ENCODE peak calls at places on chromosomes 11 and 22, in four cellular contexts. One of them, this sample, is unnamed.

GRCh38 chr11:76235233-76236091 is 29.2 kb upstream of the WNT11 start:
- DNase-seq in Peyer's patch: peak; percentile 92
- DNase-seq in A549: peak; percentile 92
- DNase-seq in mucosa of descending colon: peak; percentile 92
- DNase-seq in this sample: peak; percentile 93

GRCh38 chr22:46537221-46537945 is at the start of gene CELSR1:
- DNase-seq in mucosa of descending colon: peak; percentile 68
- DNase-seq in Peyer's patch: no peak
- DNase-seq in A549: peak; percentile 77
- DNase-seq in this sample: no peak

GRCh38 chr11:7570938-7571337 is 57.1 kb downstream of the PPFIBP2 start:
- DNase-seq in mucosa of descending colon: no peak
- DNase-seq in A549: no peak
- DNase-seq in Peyer's patch: no peak
- DNase-seq in this sample: no peak

GRCh38 chr11:68463714-68464113 is 3.2 kb downstream of the PPP6R3 start:
- DNase-seq in mucosa of descending colon: no peak
- DNase-seq in Peyer's patch: no peak
- DNase-seq in A549: no peak
- DNase-seq in this sample: no peak

GRCh38 chr11:36459046-36459445 is 51.0 kb downstream of the TRAF6 start:
- DNase-seq in mucosa of descending colon: no peak
- DNase-seq in Peyer's patch: no peak
- DNase-seq in A549: no peak
- DNase-seq in this sample: no peak

GRCh38 chr11:117484159-117484558 is 156.5 kb downstream of the CEP164 start:
- DNase-seq in A549: no peak
- DNase-seq in mucosa of descending colon: no peak
- DNase-seq in Peyer's patch: no peak
- DNase-seq in this sample: no peak

GRCh38 chr11:35116245-35116644 is 22.7 kb upstream of the CD44 start:
- DNase-seq in Peyer's patch: no peak
- DNase-seq in mucosa of descending colon: no peak
- DNase-seq in A549: no peak
- DNase-seq in this sample: no peak

GRCh38 chr11:60786811-60787567 is 1.9 kb downstream of the MS4A10 start:
- DNase-seq in A549: peak; percentile 17
- DNase-seq in mucosa of descending colon: peak; percentile 61
- DNase-seq in Peyer's patch: peak; percentile 81
- DNase-seq in this sample: peak; percentile 72

GRCh38 chr22:37258810-37259472 is 14.9 kb upstream of the RAC2 start:
- DNase-seq in mucosa of descending colon: no peak
- DNase-seq in Peyer's patch: peak; percentile 35
- DNase-seq in A549: no peak
- DNase-seq in this sample: no peak

GRCh38 chr11:77596626-77597025 is 6.9 kb downstream of the AQP11 start:
- DNase-seq in mucosa of descending colon: no peak
- DNase-seq in A549: no peak
- DNase-seq in Peyer's patch: no peak
- DNase-seq in this sample: no peak

GRCh38 chr11:134149371-134149770 is 74.4 kb downstream of the NCAPD3 start:
- DNase-seq in A549: no peak
- DNase-seq in mucosa of descending colon: no peak
- DNase-seq in Peyer's patch: no peak
- DNase-seq in this sample: no peak

GRCh38 chr22:19448739-19449421 is 1.4 kb upstream of the C22orf39 start:
- DNase-seq in Peyer's patch: no peak
- DNase-seq in A549: no peak
- DNase-seq in mucosa of descending colon: no peak
- DNase-seq in this sample: no peak

GRCh38 chr11:90788956-90789355 is 566.1 kb upstream of the CHORDC1 start:
- DNase-seq in A549: no peak
- DNase-seq in Peyer's patch: no peak
- DNase-seq in mucosa of descending colon: no peak
- DNase-seq in this sample: no peak

GRCh38 chr11:46286789-46287188 is 9.3 kb downstream of the CREB3L1 start:
- DNase-seq in Peyer's patch: peak; percentile 47
- DNase-seq in mucosa of descending colon: no peak
- DNase-seq in A549: no peak
- DNase-seq in this sample: no peak

GRCh38 chr11:111452817-111453607 is 59.2 kb downstream of the BTG4 start:
- DNase-seq in Peyer's patch: no peak
- DNase-seq in A549: no peak
- DNase-seq in mucosa of descending colon: no peak
- DNase-seq in this sample: no peak

GRCh38 chr22:37658133-37659065 is at the start of gene PDXP:
- DNase-seq in Peyer's patch: peak; percentile 100
- DNase-seq in mucosa of descending colon: peak; percentile 99
- DNase-seq in A549: peak; percentile 99
- DNase-seq in this sample: peak; percentile 100

GRCh38 chr11:79242616-79243015 is 198.2 kb downstream of the TENM4 start:
- DNase-seq in A549: no peak
- DNase-seq in mucosa of descending colon: no peak
- DNase-seq in Peyer's patch: no peak
- DNase-seq in this sample: no peak

GRCh38 chr11:1511937-1512496 is 25.4 kb upstream of the MOB2 start:
- DNase-seq in Peyer's patch: no peak
- DNase-seq in mucosa of descending colon: no peak
- DNase-seq in A549: no peak
- DNase-seq in this sample: no peak

GRCh38 chr22:35985361-35985760 is 43.3 kb downstream of the RBFOX2 start:
- DNase-seq in A549: no peak
- DNase-seq in mucosa of descending colon: no peak
- DNase-seq in Peyer's patch: no peak
- DNase-seq in this sample: no peak

GRCh38 chr22:23501244-23501643 is 78.8 kb downstream of the IGLL1 start:
- DNase-seq in mucosa of descending colon: no peak
- DNase-seq in A549: no peak
- DNase-seq in Peyer's patch: no peak
- DNase-seq in this sample: no peak

GRCh38 chr11:119206512-119207299 is 567 bp downstream of the CBL start:
- DNase-seq in Peyer's patch: no peak
- DNase-seq in A549: no peak
- DNase-seq in mucosa of descending colon: peak; percentile 77
- DNase-seq in this sample: peak; percentile 67

GRCh38 chr22:48644997-48645396 is 1182.7 kb downstream of the BRD1 start:
- DNase-seq in Peyer's patch: no peak
- DNase-seq in mucosa of descending colon: no peak
- DNase-seq in A549: no peak
- DNase-seq in this sample: no peak

GRCh38 chr22:48838846-48839730 is 988.6 kb downstream of the BRD1 start:
- DNase-seq in A549: no peak
- DNase-seq in mucosa of descending colon: no peak
- DNase-seq in Peyer's patch: no peak
- DNase-seq in this sample: no peak

GRCh38 chr11:128291835-128292234 is 295.5 kb downstream of the ETS1 start:
- DNase-seq in mucosa of descending colon: peak; percentile 65
- DNase-seq in Peyer's patch: no peak
- DNase-seq in A549: no peak
- DNase-seq in this sample: no peak

GRCh38 chr22:30015846-30016245 is 64.4 kb upstream of the HORMAD2 start:
- DNase-seq in Peyer's patch: no peak
- DNase-seq in mucosa of descending colon: no peak
- DNase-seq in A549: no peak
- DNase-seq in this sample: no peak

GRCh38 chr22:39117585-39118191 is 20.6 kb downstream of the APOBEC3H start:
- DNase-seq in A549: peak; percentile 55
- DNase-seq in mucosa of descending colon: peak; percentile 67
- DNase-seq in Peyer's patch: no peak
- DNase-seq in this sample: peak; percentile 32

GRCh38 chr11:61955031-61955415 is 4.9 kb downstream of the BEST1 start:
- DNase-seq in A549: peak; percentile 62
- DNase-seq in Peyer's patch: no peak
- DNase-seq in mucosa of descending colon: peak; percentile 50
- DNase-seq in this sample: peak; percentile 62

GRCh38 chr11:20155683-20156279 is 4.5 kb downstream of the DBX1 start:
- DNase-seq in A549: no peak
- DNase-seq in Peyer's patch: no peak
- DNase-seq in mucosa of descending colon: no peak
- DNase-seq in this sample: no peak

GRCh38 chr11:45429719-45430118 is 143.6 kb upstream of the SYT13 start:
- DNase-seq in A549: no peak
- DNase-seq in mucosa of descending colon: no peak
- DNase-seq in Peyer's patch: no peak
- DNase-seq in this sample: no peak

GRCh38 chr22:48065852-48066251 is 1303.4 kb downstream of the TBC1D22A start:
- DNase-seq in A549: no peak
- DNase-seq in Peyer's patch: peak; percentile 23
- DNase-seq in mucosa of descending colon: no peak
- DNase-seq in this sample: no peak

GRCh38 chr11:15819679-15820286 is 536.6 kb downstream of the SOX6 start:
- DNase-seq in A549: peak; percentile 60
- DNase-seq in Peyer's patch: peak; percentile 87
- DNase-seq in mucosa of descending colon: peak; percentile 91
- DNase-seq in this sample: peak; percentile 84

GRCh38 chr22:29359469-29359868 is 28.9 kb downstream of the AP1B1 start:
- DNase-seq in Peyer's patch: peak; percentile 58
- DNase-seq in A549: peak; percentile 50
- DNase-seq in mucosa of descending colon: peak; percentile 65
- DNase-seq in this sample: peak; percentile 66

GRCh38 chr11:17629113-17629512 is 82.1 kb downstream of the OTOG start:
- DNase-seq in Peyer's patch: no peak
- DNase-seq in mucosa of descending colon: no peak
- DNase-seq in A549: no peak
- DNase-seq in this sample: no peak

GRCh38 chr11:11480951-11481350 is 127.9 kb upstream of the CSNK2A3 start:
- DNase-seq in A549: no peak
- DNase-seq in Peyer's patch: no peak
- DNase-seq in mucosa of descending colon: no peak
- DNase-seq in this sample: no peak

GRCh38 chr11:11476971-11477645 is 124.1 kb upstream of the CSNK2A3 start:
- DNase-seq in Peyer's patch: no peak
- DNase-seq in A549: no peak
- DNase-seq in mucosa of descending colon: no peak
- DNase-seq in this sample: no peak

GRCh38 chr11:11478021-11478420 is 125.0 kb upstream of the CSNK2A3 start:
- DNase-seq in A549: no peak
- DNase-seq in Peyer's patch: no peak
- DNase-seq in mucosa of descending colon: no peak
- DNase-seq in this sample: no peak

GRCh38 chr11:11476499-11476898 is 123.4 kb upstream of the CSNK2A3 start:
- DNase-seq in mucosa of descending colon: no peak
- DNase-seq in A549: no peak
- DNase-seq in Peyer's patch: no peak
- DNase-seq in this sample: no peak

DNA sequence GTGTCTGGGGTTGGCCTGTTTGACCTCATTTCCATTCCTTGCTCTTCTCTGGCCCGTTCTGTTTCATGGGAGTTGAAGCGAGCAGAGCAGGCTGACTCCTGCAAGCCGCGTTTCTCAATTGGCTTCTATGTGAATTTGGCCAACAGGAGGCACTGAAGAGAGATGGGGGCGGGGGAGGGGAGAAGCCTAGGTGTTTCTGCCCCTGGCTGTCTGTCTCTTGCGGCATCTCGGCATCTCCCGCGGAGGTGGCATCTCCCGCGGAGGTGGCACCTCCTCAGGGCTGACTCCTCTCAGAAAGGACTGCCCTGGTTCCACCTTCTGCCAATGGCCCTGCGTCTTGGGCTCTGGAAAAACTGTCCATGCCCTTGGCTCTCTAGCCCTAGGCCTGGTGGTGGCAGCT is 125.6 kb upstream of the CSNK2A3 start:
- DNase-seq in Peyer's patch: no peak
- DNase-seq in A549: no peak
- DNase-seq in mucosa of descending colon: no peak
- DNase-seq in this sample: no peak
- TF ChIP-seq CTCF in Peyer's patch: no peak
- TF ChIP-seq CTCF in A549: no peak
- TF ChIP-seq CTCF in mucosa of descending colon: no peak
- TF ChIP-seq CTCF in this sample: no peak

GRCh38 chr22:41856484-41856883 is 23.6 kb downstream of the SREBF2 start:
- DNase-seq in mucosa of descending colon: peak; percentile 43
- DNase-seq in A549: no peak
- DNase-seq in Peyer's patch: no peak
- DNase-seq in this sample: no peak

GRCh38 chr22:41862530-41863266 is 29.8 kb downstream of the SREBF2 start:
- DNase-seq in Peyer's patch: no peak
- DNase-seq in mucosa of descending colon: no peak
- DNase-seq in A549: no peak
- DNase-seq in this sample: no peak

GRCh38 chr22:41857160-41857859 is 24.4 kb downstream of the SREBF2 start:
- DNase-seq in A549: peak; percentile 71
- DNase-seq in Peyer's patch: no peak
- DNase-seq in mucosa of descending colon: no peak
- DNase-seq in this sample: no peak

GRCh38 chr22:41862160-41862529 is 29.2 kb downstream of the SREBF2 start:
- DNase-seq in mucosa of descending colon: no peak
- DNase-seq in A549: no peak
- DNase-seq in Peyer's patch: no peak
- DNase-seq in this sample: no peak

GRCh38 chr22:41857860-41858199 is 24.9 kb downstream of the SREBF2 start:
- DNase-seq in Peyer's patch: no peak
- DNase-seq in mucosa of descending colon: no peak
- DNase-seq in A549: no peak
- DNase-seq in this sample: no peak
- H3K4me1 ChIP-seq in Peyer's patch: peaks cover 26% of the 10 kb centered on the region
- H3K4me1 ChIP-seq in mucosa of descending colon: peaks cover 29% of the 10 kb centered on the region
- H3K4me1 ChIP-seq in A549: peaks cover 49% of the 10 kb centered on the region
- H3K4me1 ChIP-seq in this sample: peaks cover 25% of the 10 kb centered on the region

DNA sequence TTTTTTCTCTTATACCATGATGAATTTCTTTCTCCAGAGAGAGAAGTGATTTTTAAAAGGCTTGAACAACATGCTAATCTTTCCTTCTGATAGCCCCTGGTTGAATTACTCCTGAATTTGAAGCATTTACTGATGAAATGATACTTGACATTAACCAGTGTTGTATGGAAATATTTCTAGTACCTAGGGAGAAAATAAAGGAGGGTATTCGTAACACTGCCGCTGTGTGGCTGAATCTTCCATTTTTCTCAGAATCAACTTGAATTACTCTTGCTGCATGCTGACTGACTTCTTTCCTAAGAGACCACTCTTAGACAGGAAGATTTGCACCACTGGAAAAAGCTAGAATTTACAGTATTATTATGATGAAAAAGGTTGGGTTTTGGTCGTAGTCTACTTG is 118.3 kb downstream of the FAT3 start:
- DNase-seq in mucosa of descending colon: no peak
- DNase-seq in Peyer's patch: no peak
- DNase-seq in A549: no peak
- DNase-seq in this sample: no peak
- TF ChIP-seq CTCF in mucosa of descending colon: no peak
- TF ChIP-seq CTCF in Peyer's patch: no peak
- TF ChIP-seq CTCF in A549: no peak
- TF ChIP-seq CTCF in this sample: no peak

GRCh38 chr11:67368621-67369020 is 4.8 kb downstream of the CLCF1 start:
- DNase-seq in A549: no peak
- DNase-seq in Peyer's patch: no peak
- DNase-seq in mucosa of descending colon: no peak
- DNase-seq in this sample: no peak

GRCh38 chr11:67369801-67370284 is 3.6 kb downstream of the CLCF1 start:
- DNase-seq in Peyer's patch: no peak
- DNase-seq in mucosa of descending colon: no peak
- DNase-seq in A549: no peak
- DNase-seq in this sample: no peak

GRCh38 chr11:67370351-67371076 is 2.9 kb downstream of the CLCF1 start:
- DNase-seq in A549: no peak
- DNase-seq in mucosa of descending colon: no peak
- DNase-seq in Peyer's patch: no peak
- DNase-seq in this sample: no peak

GRCh38 chr11:67367836-67368227 is 5.6 kb downstream of the CLCF1 start:
- DNase-seq in mucosa of descending colon: no peak
- DNase-seq in A549: no peak
- DNase-seq in Peyer's patch: no peak
- DNase-seq in this sample: no peak

GRCh38 chr11:67369275-67369674 is 4.1 kb downstream of the CLCF1 start:
- DNase-seq in A549: no peak
- DNase-seq in Peyer's patch: no peak
- DNase-seq in mucosa of descending colon: no peak
- DNase-seq in this sample: no peak
- H3K4me1 ChIP-seq in A549: peaks cover 75% of the 10 kb centered on the region
- H3K4me1 ChIP-seq in Peyer's patch: peaks cover 30% of the 10 kb centered on the region
- H3K4me1 ChIP-seq in mucosa of descending colon: peaks cover 30% of the 10 kb centered on the region
- H3K4me1 ChIP-seq in this sample: peaks cover 34% of the 10 kb centered on the region